ENCODE peak calls at places on chromosomes 11 and 22, in four cellular contexts. S is A549, I is K562, A is HepG2. T is an unnamed sample.

GRCh38 chr11:120122921-120123683 is 14.8 kb downstream of the TRIM29 start:
- DNase-seq in S (no peak), I (no peak), A (no peak), T (no peak)

GRCh38 chr11:104876838-104877500 is 21.3 kb downstream of the CASP12 start:
- DNase-seq in S (no peak), I (no peak), A (no peak), T (no peak)

GRCh38 chr11:124865181-124865901 is at the start of gene ROBO3:
- DNase-seq in S (no peak), I (no peak), A (no peak), T (no peak)

GRCh38 chr22:29260601-29261315 is 7.0 kb downstream of the RHBDD3 start:
- DNase-seq in S (no peak), I (no peak), A (no peak), T (no peak)

GRCh38 chr11:124837491-124837856 is 27.8 kb upstream of the ROBO3 start:
- DNase-seq in S (peak; percentile 86), I (peak; percentile 56), A (peak; percentile 58), T (no peak)

GRCh38 chr22:46732513-46732912 is 5.5 kb downstream of the CERK start:
- DNase-seq in S (no peak), I (no peak), A (no peak), T (no peak)

GRCh38 chr11:95993438-95994339 is 69.8 kb upstream of the MTMR2 start:
- DNase-seq in S (no peak), I (no peak), A (no peak), T (no peak)

GRCh38 chr11:124898711-124899110 is 1.0 kb upstream of the ROBO4 start:
- DNase-seq in S (no peak), I (no peak), A (peak; percentile 44), T (no peak)

GRCh38 chr11:45148276-45148675 is 1.8 kb downstream of the PRDM11 start:
- DNase-seq in S (no peak), I (no peak), A (no peak), T (no peak)

GRCh38 chr11:77436501-77436900 is 37.4 kb downstream of the PAK1 start:
- DNase-seq in S (no peak), I (no peak), A (no peak), T (no peak)

GRCh38 chr22:40739723-40740122 is 60.4 kb downstream of the MCHR1 start:
- DNase-seq in S (no peak), I (no peak), A (no peak), T (no peak)

GRCh38 chr11:12188548-12189317 is 78.3 kb downstream of the MICAL2 start:
- DNase-seq in S (no peak), I (no peak), A (no peak), T (no peak)

GRCh38 chr11:7545611-7546010 is 31.8 kb downstream of the PPFIBP2 start:
- DNase-seq in S (no peak), I (no peak), A (no peak), T (no peak)

GRCh38 chr11:68973219-68973618 is 7.6 kb downstream of the MRGPRD start:
- DNase-seq in S (no peak), I (no peak), A (no peak), T (peak; percentile 0)

GRCh38 chr11:120400564-120401364 is 64.6 kb downstream of the ARHGEF12 start:
- DNase-seq in S (peak; percentile 66), I (peak; percentile 34), A (peak; percentile 93), T (no peak)

GRCh38 chr11:110989734-110990133 is 255.8 kb upstream of the POU2AF2 start:
- DNase-seq in S (no peak), I (no peak), A (no peak), T (no peak)

GRCh38 chr11:100676901-100677300 is 10.2 kb upstream of the ARHGAP42 start:
- DNase-seq in S (peak; percentile 32), I (no peak), A (peak; percentile 38), T (peak; percentile 52)

GRCh38 chr11:20584093-20584774 is 15.2 kb upstream of the SLC6A5 start:
- DNase-seq in S (peak; percentile 8), I (no peak), A (peak; percentile 7), T (no peak)

GRCh38 chr22:28795932-28796856 is 4.2 kb downstream of the XBP1 start:
- DNase-seq in S (no peak), I (no peak), A (no peak), T (no peak)

GRCh38 chr11:113111156-113111555 is 149.9 kb downstream of the NCAM1 start:
- DNase-seq in S (no peak), I (no peak), A (no peak), T (no peak)

GRCh38 chr11:9838229-9838628 is 174.4 kb downstream of the SWAP70 start:
- DNase-seq in S (no peak), I (no peak), A (no peak), T (no peak)

GRCh38 chr22:42967933-42968332 is 47.0 kb downstream of the PACSIN2 start:
- DNase-seq in S (no peak), I (peak; percentile 57), A (no peak), T (no peak)

GRCh38 chr11:86449993-86450629 is 75.4 kb downstream of the CCDC81 start:
- DNase-seq in S (no peak), I (no peak), A (no peak), T (no peak)

GRCh38 chr11:61746654-61747388 is 5.6 kb upstream of the MYRF start:
- DNase-seq in S (no peak), I (no peak), A (no peak), T (no peak)

GRCh38 chr11:47412152-47412746 is 3.9 kb downstream of the SLC39A13 start:
- DNase-seq in S (peak; percentile 68), I (peak; percentile 56), A (no peak), T (peak; percentile 86)
- TF ChIP-seq HMGXB4 in S (no peak), I (no peak), A (no peak), T (no peak)

DNA sequence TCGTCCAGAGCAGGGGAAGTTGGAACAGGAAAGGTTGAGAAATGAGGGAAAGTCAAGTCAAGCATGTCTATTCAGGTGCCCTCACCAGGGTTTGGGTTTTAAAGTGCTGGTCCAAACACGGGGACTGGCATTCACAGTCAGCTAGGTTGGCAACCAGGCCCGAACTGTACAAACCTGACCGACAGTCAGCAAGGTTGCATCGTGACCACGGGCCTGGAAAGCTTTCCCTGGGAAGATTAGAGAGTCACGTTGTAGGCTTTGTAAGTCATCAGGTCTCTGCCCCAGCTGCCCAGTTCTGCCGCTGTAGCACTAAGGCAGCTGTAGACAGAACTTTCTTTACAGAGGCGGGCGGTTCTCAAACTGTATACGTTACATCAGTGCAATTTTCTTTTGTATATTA is 7.4 kb downstream of the KRTAP5-10 start:
- DNase-seq in S (no peak), I (no peak), A (no peak), T (no peak)
- TF ChIP-seq HMGXB4 in S (no peak), I (no peak), A (no peak), T (no peak)

DNA sequence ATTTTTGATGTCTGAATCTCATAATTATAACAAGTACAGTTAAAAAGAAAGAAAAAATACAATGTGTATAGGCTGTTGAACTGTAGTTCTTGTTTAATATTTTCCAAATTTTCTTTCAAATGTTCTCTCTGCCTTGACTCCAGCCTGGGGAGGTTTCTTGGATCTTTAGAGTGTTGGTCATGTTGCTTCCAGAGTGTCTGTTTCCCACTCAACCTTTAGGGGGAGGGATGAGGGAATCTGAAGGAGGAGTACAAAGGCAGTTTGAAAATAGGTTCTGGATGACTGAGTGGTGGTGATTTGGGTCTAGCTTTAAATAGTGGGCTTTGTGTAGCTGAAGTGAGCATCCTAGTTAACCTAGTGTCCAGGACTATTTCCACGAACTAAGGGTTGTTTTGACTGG is 2.0 kb downstream of the CTNND1 start:
- DNase-seq in S (no peak), I (peak; percentile 54), A (peak; percentile 50), T (no peak)
- TF ChIP-seq HMGXB4 in S (no peak), I (no peak), A (no peak), T (no peak)

GRCh38 chr11:58193403-58193802 is 4.5 kb downstream of the OR9Q2 start:
- DNase-seq in S (no peak), I (no peak), A (no peak), T (no peak)
- TF ChIP-seq HMGXB4 in S (no peak), I (no peak), A (no peak), T (no peak)